ENCODE peak calls at places on chromosomes 16 and 17, in five cellular contexts. N is GM12878, W is HepG2, X is H1, A is NT2/D1. D is an unnamed sample.

GRCh38 chr16:71255721-71256120 is 25.2 kb upstream of the HYDIN start:
- DNase-seq in N (no peak), W (no peak), X (no peak), A (no peak), D (no peak)

GRCh38 chr17:82327289-82327688 is 6.3 kb downstream of the SECTM1 start:
- DNase-seq in N (no peak), W (no peak), X (no peak), A (no peak), D (no peak)

GRCh38 chr17:80761421-80761871 is 216.8 kb downstream of the RPTOR start:
- DNase-seq in N (no peak), W (no peak), X (no peak), A (no peak), D (no peak)

GRCh38 chr17:63680700-63681099 is 19.2 kb downstream of the LIMD2 start:
- DNase-seq in N (no peak), W (no peak), X (no peak), A (no peak), D (no peak)

GRCh38 chr16:55569025-55569424 is 2.5 kb downstream of the CAPNS2 start:
- DNase-seq in N (no peak), W (no peak), X (no peak), A (no peak), D (no peak)

GRCh38 chr17:44024271-44024663 is 9.5 kb upstream of the TMEM101 start:
- DNase-seq in N (no peak), W (no peak), X (no peak), A (no peak), D (no peak)

GRCh38 chr16:75279277-75279676 is 27.9 kb upstream of the BCAR1 start:
- DNase-seq in N (no peak), W (no peak), X (no peak), A (no peak), D (no peak)

GRCh38 chr16:15676506-15676905 is 26.5 kb downstream of the NDE1 start:
- DNase-seq in N (no peak), W (no peak), X (no peak), A (no peak), D (no peak)

GRCh38 chr17:65589321-65589720 is 27.9 kb upstream of the AXIN2 start:
- DNase-seq in N (no peak), W (no peak), X (no peak), A (no peak), D (no peak)

GRCh38 chr17:82092094-82092586 is 5.9 kb downstream of the FASN start:
- DNase-seq in N (no peak), W (no peak), X (no peak), A (no peak), D (no peak)

GRCh38 chr16:50166511-50167500 is 13.7 kb downstream of the TENT4B start:
- DNase-seq in N (no peak), W (peak), X (no peak), A (no peak), D (no peak)

GRCh38 chr17:67639555-67639954 is 78.2 kb upstream of the NOL11 start:
- DNase-seq in N (no peak), W (peak), X (no peak), A (no peak), D (no peak)

GRCh38 chr17:41231731-41232130 is 518 bp upstream of the KRTAP9-3 start:
- DNase-seq in N (no peak), W (no peak), X (no peak), A (no peak), D (no peak)

GRCh38 chr17:81733507-81734404 is 21.7 kb downstream of the SLC25A10 start:
- DNase-seq in N (no peak), W (peak), X (no peak), A (peak), D (peak)

GRCh38 chr17:59914274-59914854 is 21.4 kb downstream of the RPS6KB1 start:
- DNase-seq in N (no peak), W (peak), X (no peak), A (peak), D (peak)

GRCh38 chr17:8555062-8555461 is 75.5 kb downstream of the MYH10 start:
- DNase-seq in N (no peak), W (no peak), X (no peak), A (no peak), D (no peak)

GRCh38 chr17:78185981-78186688 is 717 bp downstream of the TK1 start:
- DNase-seq in N (no peak), W (no peak), X (no peak), A (no peak), D (peak)

GRCh38 chr17:78241277-78242023 is 10.0 kb downstream of the TMEM235 start:
- DNase-seq in N (no peak), W (peak), X (no peak), A (no peak), D (peak)

GRCh38 chr17:19755821-19756510 is 7.9 kb upstream of the ALDH3A1 start:
- DNase-seq in N (no peak), W (no peak), X (no peak), A (no peak), D (no peak)

GRCh38 chr17:78257810-78258322 is 26.4 kb downstream of the TMEM235 start:
- DNase-seq in N (no peak), W (no peak), X (no peak), A (no peak), D (no peak)

GRCh38 chr17:75267146-75267402 is 4.0 kb downstream of the MIF4GD start:
- DNase-seq in N (no peak), W (no peak), X (no peak), A (no peak), D (no peak)

GRCh38 chr16:48949636-48950035 is 332.0 kb downstream of the CBLN1 start:
- DNase-seq in N (peak), W (no peak), X (no peak), A (no peak), D (no peak)

GRCh38 chr17:58176200-58176599 is 9.4 kb downstream of the OR4D2 start:
- DNase-seq in N (no peak), W (no peak), X (no peak), A (no peak), D (no peak)

GRCh38 chr16:54821731-54822130 is 108.9 kb upstream of the IRX5 start:
- DNase-seq in N (no peak), W (no peak), X (no peak), A (no peak), D (no peak)

GRCh38 chr17:53061446-53061845 is 761.3 kb upstream of the KIF2B start:
- DNase-seq in N (no peak), W (no peak), X (peak), A (peak), D (no peak)

GRCh38 chr16:26756633-26757032 is 310.1 kb upstream of the C16orf82 start:
- DNase-seq in N (no peak), W (no peak), X (no peak), A (no peak), D (no peak)

GRCh38 chr17:63998721-63999679 is 849 bp downstream of the PRR29 start:
- DNase-seq in N (no peak), W (no peak), X (no peak), A (no peak), D (no peak)

GRCh38 chr17:37147301-37147812 is 198.6 kb downstream of the AATF start:
- DNase-seq in N (peak), W (peak), X (no peak), A (no peak), D (no peak)

GRCh38 chr16:82341146-82341669 is 171.2 kb upstream of the MPHOSPH6 start:
- DNase-seq in N (no peak), W (no peak), X (no peak), A (no peak), D (no peak)

GRCh38 chr16:82344157-82344556 is 174.1 kb upstream of the MPHOSPH6 start:
- DNase-seq in N (no peak), W (peak), X (no peak), A (no peak), D (peak)

GRCh38 chr16:82350560-82350959 is 180.5 kb upstream of the MPHOSPH6 start:
- DNase-seq in N (no peak), W (no peak), X (no peak), A (no peak), D (no peak)

GRCh38 chr16:82340531-82340930 is 170.5 kb upstream of the MPHOSPH6 start:
- DNase-seq in N (no peak), W (no peak), X (no peak), A (no peak), D (no peak)

DNA sequence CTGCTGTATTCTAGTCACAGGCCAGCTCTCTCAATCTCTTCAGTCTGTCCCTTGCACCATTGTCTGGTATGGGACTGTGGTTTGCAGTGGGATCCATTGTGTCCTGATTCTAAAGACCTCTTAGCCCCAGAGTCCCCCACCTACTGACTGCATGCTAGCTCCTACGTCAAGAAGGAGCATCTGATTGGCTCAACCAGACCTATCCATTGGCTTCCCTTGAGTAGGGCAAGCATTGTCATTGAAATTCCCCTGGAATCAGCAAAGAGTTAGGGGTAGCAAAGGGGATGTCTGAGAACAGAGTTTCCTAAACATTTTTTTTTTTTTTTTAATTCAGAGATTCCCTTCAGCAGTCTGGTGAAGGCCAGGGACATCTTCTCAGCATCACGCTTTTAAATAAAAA is 175.3 kb upstream of the MPHOSPH6 start:
- DNase-seq in N (no peak), W (no peak), X (no peak), A (peak), D (no peak)
- TF ChIP-seq SUZ12 in N (no peak), W (no peak), X (no peak), A (no peak), D (no peak)

DNA sequence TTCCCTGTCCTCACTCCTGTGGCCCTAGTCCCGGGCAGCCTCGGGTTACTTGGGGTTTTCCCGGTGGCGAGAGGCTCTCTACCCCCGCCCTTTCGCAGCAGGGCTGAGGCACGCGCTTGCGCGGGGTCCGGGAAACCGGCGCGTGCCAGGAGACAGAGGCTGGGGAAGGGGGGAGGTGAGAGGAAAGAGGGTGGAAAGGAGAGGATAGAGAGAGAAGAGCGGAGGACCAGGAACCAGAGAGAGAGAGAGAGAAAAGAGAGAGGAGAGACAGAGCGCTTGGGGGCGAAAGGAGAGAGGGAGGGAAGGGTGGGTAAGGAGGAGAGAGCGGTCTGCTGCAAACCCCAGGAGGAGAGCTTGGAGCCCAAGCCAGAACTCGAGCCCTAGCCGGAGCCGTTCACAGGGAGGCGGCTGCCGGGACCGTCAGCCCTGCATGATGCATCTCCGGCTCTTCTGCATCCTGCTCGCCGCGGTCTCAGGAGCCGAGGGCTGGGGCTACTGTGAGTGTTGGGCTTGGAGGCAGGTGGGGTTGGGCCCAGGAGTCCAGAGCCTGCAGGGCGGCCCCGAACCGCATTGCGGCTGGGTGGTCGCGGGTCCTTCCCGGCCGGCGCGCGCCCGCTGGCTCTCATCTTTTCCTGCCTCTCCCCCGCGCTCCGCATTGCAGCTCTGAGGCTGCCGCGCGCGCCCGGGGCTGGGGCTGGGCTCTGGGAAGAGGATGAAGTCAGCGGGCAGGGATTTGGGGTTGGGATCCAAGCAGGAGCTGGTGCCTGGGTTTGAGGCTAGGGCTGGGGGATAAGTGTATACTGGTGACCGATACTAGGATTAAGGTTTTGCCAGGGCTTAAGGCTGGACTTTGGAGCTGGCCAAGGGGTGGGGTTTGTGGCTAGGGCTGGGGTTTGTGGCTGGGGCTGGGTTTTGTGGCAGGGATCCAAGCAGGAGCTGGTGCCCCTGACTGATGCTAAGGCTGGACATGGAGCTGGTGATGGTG is at the start of gene CNTNAP1:
- DNase-seq in N (no peak), W (peak), X (no peak), A (no peak), D (peak)
- TF ChIP-seq SUZ12 in N (no peak), W (no peak), X (peak), A (no peak), D (no peak)

GRCh38 chr17:49696233-49696761 is 11.5 kb downstream of the SLC35B1 start:
- DNase-seq in N (peak), W (no peak), X (no peak), A (no peak), D (no peak)

GRCh38 chr17:49692751-49693150 is 14.9 kb upstream of the SPOP start:
- DNase-seq in N (no peak), W (no peak), X (no peak), A (no peak), D (no peak)

GRCh38 chr17:49698005-49698404 is 9.8 kb downstream of the SLC35B1 start:
- DNase-seq in N (no peak), W (no peak), X (no peak), A (no peak), D (no peak)

GRCh38 chr17:49695698-49696232 is 12.0 kb downstream of the SLC35B1 start:
- DNase-seq in N (no peak), W (no peak), X (no peak), A (no peak), D (no peak)

DNA sequence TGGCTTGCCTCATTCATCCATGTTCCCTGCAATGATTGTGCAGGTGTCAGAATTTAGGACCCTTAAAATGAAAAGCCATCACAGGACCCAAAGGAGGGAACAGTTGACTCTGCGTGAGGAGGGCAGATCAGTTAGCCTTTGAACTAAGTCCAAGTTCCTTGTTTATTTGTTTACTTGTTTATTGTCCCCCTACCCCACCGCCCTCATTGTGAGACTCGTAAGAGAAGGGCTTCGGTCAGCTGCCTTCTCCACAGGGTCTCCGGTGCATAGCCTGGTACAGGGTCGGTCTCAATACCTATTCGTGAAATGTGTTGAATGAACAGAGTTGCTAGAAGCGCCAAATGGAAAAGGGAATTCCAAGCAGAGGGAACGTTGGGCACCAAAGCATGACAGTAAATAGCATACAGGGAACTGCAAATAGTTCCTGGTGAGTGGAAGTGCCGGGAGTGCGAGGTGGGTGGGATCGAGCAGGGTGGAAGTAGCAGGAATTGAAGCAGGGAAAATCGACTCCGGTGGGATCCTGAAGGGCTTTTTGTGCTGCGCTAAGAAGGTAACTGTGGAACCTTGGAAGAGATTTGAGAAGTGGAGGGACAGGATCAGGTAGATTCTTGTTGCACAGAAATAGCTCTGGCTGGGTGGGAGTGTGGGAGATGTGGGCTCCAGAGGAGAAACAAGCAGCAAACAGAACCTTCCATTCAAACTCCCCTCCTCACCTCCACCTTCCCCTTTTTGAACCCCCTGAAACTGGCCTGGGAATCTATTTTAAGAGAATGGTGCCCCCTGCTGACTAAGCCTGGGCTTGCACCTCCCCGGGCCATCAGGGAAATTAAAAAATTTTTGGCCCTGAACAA is 12.7 kb downstream of the SLC35B1 start:
- DNase-seq in N (no peak), W (peak), X (no peak), A (no peak), D (peak)
- TF ChIP-seq SUZ12 in N (no peak), W (no peak), X (no peak), A (no peak), D (no peak)

DNA sequence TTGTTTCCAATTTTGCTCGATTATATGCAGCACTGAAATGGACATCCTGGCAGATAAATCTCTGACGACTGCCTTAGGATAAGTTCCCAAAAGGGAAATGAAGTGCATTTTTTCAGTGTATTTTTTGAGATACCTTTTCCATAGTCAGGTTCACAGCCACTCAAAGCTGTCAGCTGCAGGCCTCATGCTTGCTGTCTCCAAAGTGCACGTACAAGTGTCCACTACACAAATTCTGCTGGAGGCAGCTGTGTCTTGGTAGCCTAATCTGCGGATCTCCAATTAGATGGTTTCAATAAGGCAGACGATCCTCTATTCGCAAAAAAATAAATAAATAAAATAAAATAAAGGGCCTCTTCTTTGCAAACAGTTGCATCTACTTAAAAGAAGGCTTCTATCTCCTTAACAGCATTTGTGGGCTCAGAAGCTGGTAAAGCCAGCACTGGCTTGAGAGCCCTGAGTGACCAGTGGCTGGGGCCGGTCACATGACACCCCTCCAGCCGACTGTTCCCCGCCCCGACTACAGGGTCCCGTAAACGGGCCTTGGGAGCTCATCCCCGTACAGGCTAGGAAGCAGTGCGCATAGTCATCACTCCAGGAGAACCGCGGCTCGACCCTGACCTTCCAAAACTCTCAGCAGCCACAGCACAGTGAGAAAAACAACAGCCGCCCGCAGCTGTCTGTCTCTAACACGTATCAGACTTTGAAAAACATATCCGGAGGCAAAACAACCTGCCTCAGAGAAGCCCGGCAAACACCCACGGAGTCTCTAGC is 18.8 kb downstream of the RPH3AL start:
- DNase-seq in N (no peak), W (no peak), X (no peak), A (no peak), D (peak)
- TF ChIP-seq SUZ12 in N (no peak), W (no peak), X (no peak), A (no peak), D (no peak)

GRCh38 chr16:23539984-23540816 is 16.9 kb downstream of the EARS2 start:
- DNase-seq in N (no peak), W (peak), X (no peak), A (no peak), D (no peak)
- TF ChIP-seq SUZ12 in N (no peak), W (no peak), X (no peak), A (no peak), D (no peak)

GRCh38 chr17:18256351-18256750 is 2.2 kb downstream of the FLII start:
- DNase-seq in N (no peak), W (no peak), X (no peak), A (no peak), D (no peak)

GRCh38 chr17:18253187-18253884 is 5.2 kb downstream of the FLII start:
- DNase-seq in N (no peak), W (no peak), X (no peak), A (no peak), D (no peak)

GRCh38 chr17:18253947-18254821 is 4.4 kb downstream of the FLII start:
- DNase-seq in N (no peak), W (no peak), X (no peak), A (no peak), D (no peak)

GRCh38 chr17:18256776-18257175 is 1.8 kb downstream of the FLII start:
- DNase-seq in N (no peak), W (no peak), X (no peak), A (no peak), D (no peak)

GRCh38 chr17:18254888-18255649 is 3.5 kb downstream of the FLII start:
- DNase-seq in N (no peak), W (no peak), X (no peak), A (no peak), D (no peak)
- TF ChIP-seq SUZ12 in N (no peak), W (no peak), X (no peak), A (no peak), D (no peak)